ENCODE peak calls at places on chromosomes 4 and X, in nine cellular contexts. One of them, this sample, is unnamed.
A peak's percentile ranks its signal among the peaks of the same experiment; 100 is the strongest.

GRCh38 chr4:150010525-150011126 is 67.6 kb upstream of the DCLK2 start:
- DNase-seq in right atrium auricular region: no peak
- DNase-seq in left cardiac atrium: peak; percentile 25
- DNase-seq in H9: peak; percentile 43
- DNase-seq in esophagus squamous epithelium: no peak
- DNase-seq in activated CD4-positive, alpha-beta T cell treated with anti-CD3 and anti-CD28 coated beads for 24 hours: no peak
- DNase-seq in AG10803: peak; percentile 75
- DNase-seq in brain microvascular endothelial cell: peak; percentile 71
- DNase-seq in stimulated activated CD4-positive, alpha-beta T cell treated with anti-CD3 and anti-CD28 coated beads, Interleukin-4, amount 100 ng/mL, for 24 hours: no peak
- DNase-seq in this sample: no peak

GRCh38 chrX:113929004-113929403 is 654.9 kb upstream of the HTR2C start:
- DNase-seq in right atrium auricular region: no peak
- DNase-seq in left cardiac atrium: no peak
- DNase-seq in H9: peak; percentile 89
- DNase-seq in esophagus squamous epithelium: no peak
- DNase-seq in activated CD4-positive, alpha-beta T cell treated with anti-CD3 and anti-CD28 coated beads for 24 hours: no peak
- DNase-seq in AG10803: peak; percentile 1
- DNase-seq in brain microvascular endothelial cell: peak; percentile 19
- DNase-seq in stimulated activated CD4-positive, alpha-beta T cell treated with anti-CD3 and anti-CD28 coated beads, Interleukin-4, amount 100 ng/mL, for 24 hours: no peak
- DNase-seq in this sample: no peak

GRCh38 chrX:16712116-16712824 is at the start of gene CTPS2:
- DNase-seq in right atrium auricular region: peak; percentile 76
- DNase-seq in left cardiac atrium: peak; percentile 66
- DNase-seq in H9: peak; percentile 73
- DNase-seq in esophagus squamous epithelium: no peak
- DNase-seq in activated CD4-positive, alpha-beta T cell treated with anti-CD3 and anti-CD28 coated beads for 24 hours: peak; percentile 20
- DNase-seq in AG10803: peak; percentile 46
- DNase-seq in brain microvascular endothelial cell: peak; percentile 33
- DNase-seq in stimulated activated CD4-positive, alpha-beta T cell treated with anti-CD3 and anti-CD28 coated beads, Interleukin-4, amount 100 ng/mL, for 24 hours: peak; percentile 42
- DNase-seq in this sample: peak; percentile 62

GRCh38 chrX:63418211-63418610 is 67.1 kb upstream of the SPIN4 start:
- DNase-seq in right atrium auricular region: no peak
- DNase-seq in left cardiac atrium: no peak
- DNase-seq in H9: no peak
- DNase-seq in esophagus squamous epithelium: no peak
- DNase-seq in activated CD4-positive, alpha-beta T cell treated with anti-CD3 and anti-CD28 coated beads for 24 hours: no peak
- DNase-seq in AG10803: no peak
- DNase-seq in brain microvascular endothelial cell: no peak
- DNase-seq in stimulated activated CD4-positive, alpha-beta T cell treated with anti-CD3 and anti-CD28 coated beads, Interleukin-4, amount 100 ng/mL, for 24 hours: no peak
- DNase-seq in this sample: no peak

GRCh38 chr4:171846232-171846631 is 33.0 kb downstream of the GALNTL6 start:
- DNase-seq in right atrium auricular region: no peak
- DNase-seq in left cardiac atrium: peak; percentile 19
- DNase-seq in H9: peak; percentile 81
- DNase-seq in esophagus squamous epithelium: no peak
- DNase-seq in activated CD4-positive, alpha-beta T cell treated with anti-CD3 and anti-CD28 coated beads for 24 hours: no peak
- DNase-seq in AG10803: peak; percentile 60
- DNase-seq in brain microvascular endothelial cell: peak; percentile 74
- DNase-seq in stimulated activated CD4-positive, alpha-beta T cell treated with anti-CD3 and anti-CD28 coated beads, Interleukin-4, amount 100 ng/mL, for 24 hours: no peak
- DNase-seq in this sample: peak; percentile 15

GRCh38 chr4:47562297-47562696 is 77.2 kb downstream of the ATP10D start:
- DNase-seq in right atrium auricular region: no peak
- DNase-seq in left cardiac atrium: no peak
- DNase-seq in H9: no peak
- DNase-seq in esophagus squamous epithelium: no peak
- DNase-seq in activated CD4-positive, alpha-beta T cell treated with anti-CD3 and anti-CD28 coated beads for 24 hours: no peak
- DNase-seq in AG10803: peak; percentile 29
- DNase-seq in brain microvascular endothelial cell: no peak
- DNase-seq in stimulated activated CD4-positive, alpha-beta T cell treated with anti-CD3 and anti-CD28 coated beads, Interleukin-4, amount 100 ng/mL, for 24 hours: no peak
- DNase-seq in this sample: no peak

GRCh38 chr4:61541474-61541873 is 341.3 kb downstream of the ADGRL3 start:
- DNase-seq in right atrium auricular region: no peak
- DNase-seq in left cardiac atrium: no peak
- DNase-seq in H9: no peak
- DNase-seq in esophagus squamous epithelium: no peak
- DNase-seq in activated CD4-positive, alpha-beta T cell treated with anti-CD3 and anti-CD28 coated beads for 24 hours: no peak
- DNase-seq in AG10803: no peak
- DNase-seq in brain microvascular endothelial cell: no peak
- DNase-seq in stimulated activated CD4-positive, alpha-beta T cell treated with anti-CD3 and anti-CD28 coated beads, Interleukin-4, amount 100 ng/mL, for 24 hours: no peak
- DNase-seq in this sample: no peak

GRCh38 chrX:17968367-17968766 is 107.3 kb upstream of the RAI2 start:
- DNase-seq in right atrium auricular region: no peak
- DNase-seq in left cardiac atrium: no peak
- DNase-seq in H9: no peak
- DNase-seq in esophagus squamous epithelium: no peak
- DNase-seq in activated CD4-positive, alpha-beta T cell treated with anti-CD3 and anti-CD28 coated beads for 24 hours: no peak
- DNase-seq in AG10803: no peak
- DNase-seq in brain microvascular endothelial cell: no peak
- DNase-seq in stimulated activated CD4-positive, alpha-beta T cell treated with anti-CD3 and anti-CD28 coated beads, Interleukin-4, amount 100 ng/mL, for 24 hours: no peak
- DNase-seq in this sample: no peak

GRCh38 chr4:117455088-117455487 is 369.7 kb upstream of the TRAM1L1 start:
- DNase-seq in right atrium auricular region: no peak
- DNase-seq in left cardiac atrium: no peak
- DNase-seq in H9: no peak
- DNase-seq in esophagus squamous epithelium: no peak
- DNase-seq in activated CD4-positive, alpha-beta T cell treated with anti-CD3 and anti-CD28 coated beads for 24 hours: no peak
- DNase-seq in AG10803: no peak
- DNase-seq in brain microvascular endothelial cell: no peak
- DNase-seq in stimulated activated CD4-positive, alpha-beta T cell treated with anti-CD3 and anti-CD28 coated beads, Interleukin-4, amount 100 ng/mL, for 24 hours: no peak
- DNase-seq in this sample: no peak

GRCh38 chrX:15163131-15163530 is 106.8 kb downstream of the ASB9 start:
- DNase-seq in right atrium auricular region: no peak
- DNase-seq in left cardiac atrium: no peak
- DNase-seq in H9: no peak
- DNase-seq in esophagus squamous epithelium: no peak
- DNase-seq in activated CD4-positive, alpha-beta T cell treated with anti-CD3 and anti-CD28 coated beads for 24 hours: no peak
- DNase-seq in AG10803: no peak
- DNase-seq in brain microvascular endothelial cell: no peak
- DNase-seq in stimulated activated CD4-positive, alpha-beta T cell treated with anti-CD3 and anti-CD28 coated beads, Interleukin-4, amount 100 ng/mL, for 24 hours: no peak
- DNase-seq in this sample: no peak

GRCh38 chr4:31294655-31295054 is 574.5 kb downstream of the PCDH7 start:
- DNase-seq in right atrium auricular region: no peak
- DNase-seq in left cardiac atrium: no peak
- DNase-seq in H9: no peak
- DNase-seq in esophagus squamous epithelium: no peak
- DNase-seq in activated CD4-positive, alpha-beta T cell treated with anti-CD3 and anti-CD28 coated beads for 24 hours: no peak
- DNase-seq in AG10803: no peak
- DNase-seq in brain microvascular endothelial cell: no peak
- DNase-seq in stimulated activated CD4-positive, alpha-beta T cell treated with anti-CD3 and anti-CD28 coated beads, Interleukin-4, amount 100 ng/mL, for 24 hours: no peak
- DNase-seq in this sample: no peak

GRCh38 chr4:160193787-160194186 is 1090.9 kb downstream of the RAPGEF2 start:
- DNase-seq in right atrium auricular region: no peak
- DNase-seq in left cardiac atrium: no peak
- DNase-seq in H9: no peak
- DNase-seq in esophagus squamous epithelium: no peak
- DNase-seq in activated CD4-positive, alpha-beta T cell treated with anti-CD3 and anti-CD28 coated beads for 24 hours: no peak
- DNase-seq in AG10803: no peak
- DNase-seq in brain microvascular endothelial cell: no peak
- DNase-seq in stimulated activated CD4-positive, alpha-beta T cell treated with anti-CD3 and anti-CD28 coated beads, Interleukin-4, amount 100 ng/mL, for 24 hours: no peak
- DNase-seq in this sample: no peak

GRCh38 chr4:15677507-15677988 is 4.1 kb upstream of the FAM200B start:
- DNase-seq in right atrium auricular region: no peak
- DNase-seq in left cardiac atrium: no peak
- DNase-seq in H9: no peak
- DNase-seq in esophagus squamous epithelium: no peak
- DNase-seq in activated CD4-positive, alpha-beta T cell treated with anti-CD3 and anti-CD28 coated beads for 24 hours: no peak
- DNase-seq in AG10803: no peak
- DNase-seq in brain microvascular endothelial cell: no peak
- DNase-seq in stimulated activated CD4-positive, alpha-beta T cell treated with anti-CD3 and anti-CD28 coated beads, Interleukin-4, amount 100 ng/mL, for 24 hours: no peak
- DNase-seq in this sample: no peak

GRCh38 chrX:20265221-20265725 is 1.4 kb downstream of the RPS6KA3 start:
- DNase-seq in right atrium auricular region: peak; percentile 78
- DNase-seq in left cardiac atrium: peak; percentile 76
- DNase-seq in H9: peak; percentile 42
- DNase-seq in esophagus squamous epithelium: no peak
- DNase-seq in activated CD4-positive, alpha-beta T cell treated with anti-CD3 and anti-CD28 coated beads for 24 hours: no peak
- DNase-seq in AG10803: peak; percentile 64
- DNase-seq in brain microvascular endothelial cell: peak; percentile 87
- DNase-seq in stimulated activated CD4-positive, alpha-beta T cell treated with anti-CD3 and anti-CD28 coated beads, Interleukin-4, amount 100 ng/mL, for 24 hours: peak; percentile 73
- DNase-seq in this sample: peak; percentile 40

GRCh38 chr4:82745173-82745842 is 53.3 kb downstream of the SCD5 start:
- DNase-seq in right atrium auricular region: no peak
- DNase-seq in left cardiac atrium: no peak
- DNase-seq in H9: no peak
- DNase-seq in esophagus squamous epithelium: no peak
- DNase-seq in activated CD4-positive, alpha-beta T cell treated with anti-CD3 and anti-CD28 coated beads for 24 hours: no peak
- DNase-seq in AG10803: peak; percentile 38
- DNase-seq in brain microvascular endothelial cell: peak; percentile 91
- DNase-seq in stimulated activated CD4-positive, alpha-beta T cell treated with anti-CD3 and anti-CD28 coated beads, Interleukin-4, amount 100 ng/mL, for 24 hours: no peak
- DNase-seq in this sample: no peak

GRCh38 chr4:71290074-71290473 is 48.7 kb upstream of the SLC4A4 start:
- DNase-seq in right atrium auricular region: no peak
- DNase-seq in left cardiac atrium: no peak
- DNase-seq in H9: no peak
- DNase-seq in esophagus squamous epithelium: no peak
- DNase-seq in activated CD4-positive, alpha-beta T cell treated with anti-CD3 and anti-CD28 coated beads for 24 hours: no peak
- DNase-seq in AG10803: peak; percentile 86
- DNase-seq in brain microvascular endothelial cell: peak; percentile 74
- DNase-seq in stimulated activated CD4-positive, alpha-beta T cell treated with anti-CD3 and anti-CD28 coated beads, Interleukin-4, amount 100 ng/mL, for 24 hours: no peak
- DNase-seq in this sample: no peak

GRCh38 chrX:104707572-104707971 is 141.6 kb downstream of the IL1RAPL2 start:
- DNase-seq in right atrium auricular region: no peak
- DNase-seq in left cardiac atrium: no peak
- DNase-seq in H9: no peak
- DNase-seq in esophagus squamous epithelium: no peak
- DNase-seq in activated CD4-positive, alpha-beta T cell treated with anti-CD3 and anti-CD28 coated beads for 24 hours: no peak
- DNase-seq in AG10803: no peak
- DNase-seq in brain microvascular endothelial cell: no peak
- DNase-seq in stimulated activated CD4-positive, alpha-beta T cell treated with anti-CD3 and anti-CD28 coated beads, Interleukin-4, amount 100 ng/mL, for 24 hours: no peak
- DNase-seq in this sample: no peak

GRCh38 chrX:14920196-14920595 is 47.0 kb downstream of the MOSPD2 start:
- DNase-seq in right atrium auricular region: no peak
- DNase-seq in left cardiac atrium: no peak
- DNase-seq in H9: no peak
- DNase-seq in esophagus squamous epithelium: no peak
- DNase-seq in activated CD4-positive, alpha-beta T cell treated with anti-CD3 and anti-CD28 coated beads for 24 hours: no peak
- DNase-seq in AG10803: peak; percentile 81
- DNase-seq in brain microvascular endothelial cell: no peak
- DNase-seq in stimulated activated CD4-positive, alpha-beta T cell treated with anti-CD3 and anti-CD28 coated beads, Interleukin-4, amount 100 ng/mL, for 24 hours: no peak
- DNase-seq in this sample: no peak

GRCh38 chr4:74426101-74426500 is 18.8 kb upstream of the AREG start:
- DNase-seq in right atrium auricular region: no peak
- DNase-seq in left cardiac atrium: no peak
- DNase-seq in H9: no peak
- DNase-seq in esophagus squamous epithelium: no peak
- DNase-seq in activated CD4-positive, alpha-beta T cell treated with anti-CD3 and anti-CD28 coated beads for 24 hours: no peak
- DNase-seq in AG10803: peak; percentile 32
- DNase-seq in brain microvascular endothelial cell: peak; percentile 92
- DNase-seq in stimulated activated CD4-positive, alpha-beta T cell treated with anti-CD3 and anti-CD28 coated beads, Interleukin-4, amount 100 ng/mL, for 24 hours: no peak
- DNase-seq in this sample: no peak

GRCh38 chrX:109943092-109943739 is 59.7 kb upstream of the TMEM164 start:
- DNase-seq in right atrium auricular region: no peak
- DNase-seq in left cardiac atrium: no peak
- DNase-seq in H9: no peak
- DNase-seq in esophagus squamous epithelium: no peak
- DNase-seq in activated CD4-positive, alpha-beta T cell treated with anti-CD3 and anti-CD28 coated beads for 24 hours: no peak
- DNase-seq in AG10803: no peak
- DNase-seq in brain microvascular endothelial cell: no peak
- DNase-seq in stimulated activated CD4-positive, alpha-beta T cell treated with anti-CD3 and anti-CD28 coated beads, Interleukin-4, amount 100 ng/mL, for 24 hours: no peak
- DNase-seq in this sample: no peak

GRCh38 chr4:85787133-85787532 is 312.2 kb downstream of the ARHGAP24 start:
- DNase-seq in right atrium auricular region: no peak
- DNase-seq in left cardiac atrium: no peak
- DNase-seq in H9: no peak
- DNase-seq in esophagus squamous epithelium: no peak
- DNase-seq in activated CD4-positive, alpha-beta T cell treated with anti-CD3 and anti-CD28 coated beads for 24 hours: no peak
- DNase-seq in AG10803: peak; percentile 85
- DNase-seq in brain microvascular endothelial cell: peak; percentile 60
- DNase-seq in stimulated activated CD4-positive, alpha-beta T cell treated with anti-CD3 and anti-CD28 coated beads, Interleukin-4, amount 100 ng/mL, for 24 hours: no peak
- DNase-seq in this sample: no peak

GRCh38 chr4:16418814-16419213 is 192.5 kb upstream of the TAPT1 start:
- DNase-seq in right atrium auricular region: no peak
- DNase-seq in left cardiac atrium: no peak
- DNase-seq in H9: no peak
- DNase-seq in esophagus squamous epithelium: no peak
- DNase-seq in activated CD4-positive, alpha-beta T cell treated with anti-CD3 and anti-CD28 coated beads for 24 hours: no peak
- DNase-seq in AG10803: peak; percentile 6
- DNase-seq in brain microvascular endothelial cell: peak; percentile 36
- DNase-seq in stimulated activated CD4-positive, alpha-beta T cell treated with anti-CD3 and anti-CD28 coated beads, Interleukin-4, amount 100 ng/mL, for 24 hours: no peak
- DNase-seq in this sample: no peak